ENCODE peak calls at places on chromosomes 4 and X, in nine cellular contexts. One of them, this sample, is unnamed.
A peak's percentile ranks its signal among the peaks of the same experiment; 100 is the strongest.

GRCh38 chr4:3302786-3303444 is 10.1 kb downstream of the RGS12 start:
- DNase-seq in GM04504: no peak
- DNase-seq in stimulated activated CD8-positive, alpha-beta memory T cell treated with anti-CD3 and anti-CD28 coated beads, Interleukin-4, amount 100 ng/mL, for 1 hour: no peak
- DNase-seq in HFFc6: no peak
- DNase-seq in pancreas: peak; percentile 8
- DNase-seq in lower leg skin: no peak
- DNase-seq in GM18507: no peak
- DNase-seq in NCI-H2171: no peak
- DNase-seq in GM23338: no peak
- DNase-seq in this sample: no peak

GRCh38 chr4:174254613-174255012 is 28.9 kb downstream of the FBXO8 start:
- DNase-seq in GM04504: no peak
- DNase-seq in stimulated activated CD8-positive, alpha-beta memory T cell treated with anti-CD3 and anti-CD28 coated beads, Interleukin-4, amount 100 ng/mL, for 1 hour: no peak
- DNase-seq in HFFc6: no peak
- DNase-seq in pancreas: no peak
- DNase-seq in lower leg skin: no peak
- DNase-seq in GM18507: no peak
- DNase-seq in NCI-H2171: no peak
- DNase-seq in GM23338: no peak
- DNase-seq in this sample: no peak

GRCh38 chrX:44733931-44734330 is 109.9 kb upstream of the DUSP21 start:
- DNase-seq in GM04504: no peak
- DNase-seq in stimulated activated CD8-positive, alpha-beta memory T cell treated with anti-CD3 and anti-CD28 coated beads, Interleukin-4, amount 100 ng/mL, for 1 hour: no peak
- DNase-seq in HFFc6: no peak
- DNase-seq in pancreas: no peak
- DNase-seq in lower leg skin: no peak
- DNase-seq in GM18507: no peak
- DNase-seq in NCI-H2171: no peak
- DNase-seq in GM23338: no peak
- DNase-seq in this sample: no peak

GRCh38 chr4:186067757-186068385 is 1.1 kb upstream of the TLR3 start:
- DNase-seq in GM04504: peak; percentile 10
- DNase-seq in stimulated activated CD8-positive, alpha-beta memory T cell treated with anti-CD3 and anti-CD28 coated beads, Interleukin-4, amount 100 ng/mL, for 1 hour: no peak
- DNase-seq in HFFc6: peak; percentile 45
- DNase-seq in pancreas: peak; percentile 84
- DNase-seq in lower leg skin: peak; percentile 43
- DNase-seq in GM18507: no peak
- DNase-seq in NCI-H2171: no peak
- DNase-seq in GM23338: peak; percentile 62
- DNase-seq in this sample: peak; percentile 86

GRCh38 chrX:32483534-32484136 is 727.7 kb downstream of the DMD start:
- DNase-seq in GM04504: no peak
- DNase-seq in stimulated activated CD8-positive, alpha-beta memory T cell treated with anti-CD3 and anti-CD28 coated beads, Interleukin-4, amount 100 ng/mL, for 1 hour: no peak
- DNase-seq in HFFc6: no peak
- DNase-seq in pancreas: no peak
- DNase-seq in lower leg skin: no peak
- DNase-seq in GM18507: no peak
- DNase-seq in NCI-H2171: no peak
- DNase-seq in GM23338: peak; percentile 56
- DNase-seq in this sample: no peak

GRCh38 chr4:54318904-54319303 is 89.8 kb downstream of the PDGFRA start:
- DNase-seq in GM04504: peak; percentile 7
- DNase-seq in stimulated activated CD8-positive, alpha-beta memory T cell treated with anti-CD3 and anti-CD28 coated beads, Interleukin-4, amount 100 ng/mL, for 1 hour: no peak
- DNase-seq in HFFc6: peak; percentile 16
- DNase-seq in pancreas: no peak
- DNase-seq in lower leg skin: no peak
- DNase-seq in GM18507: peak; percentile 26
- DNase-seq in NCI-H2171: no peak
- DNase-seq in GM23338: peak; percentile 84
- DNase-seq in this sample: peak; percentile 57

GRCh38 chrX:53882331-53882730 is 161.9 kb downstream of the PHF8 start:
- DNase-seq in GM04504: no peak
- DNase-seq in stimulated activated CD8-positive, alpha-beta memory T cell treated with anti-CD3 and anti-CD28 coated beads, Interleukin-4, amount 100 ng/mL, for 1 hour: no peak
- DNase-seq in HFFc6: peak; percentile 0
- DNase-seq in pancreas: peak; percentile 63
- DNase-seq in lower leg skin: no peak
- DNase-seq in GM18507: no peak
- DNase-seq in NCI-H2171: no peak
- DNase-seq in GM23338: no peak
- DNase-seq in this sample: peak; percentile 65

GRCh38 chr4:147157860-147158701 is 212.4 kb upstream of the TTC29 start:
- DNase-seq in GM04504: no peak
- DNase-seq in stimulated activated CD8-positive, alpha-beta memory T cell treated with anti-CD3 and anti-CD28 coated beads, Interleukin-4, amount 100 ng/mL, for 1 hour: no peak
- DNase-seq in HFFc6: no peak
- DNase-seq in pancreas: no peak
- DNase-seq in lower leg skin: no peak
- DNase-seq in GM18507: no peak
- DNase-seq in NCI-H2171: no peak
- DNase-seq in GM23338: peak; percentile 77
- DNase-seq in this sample: peak; percentile 79

GRCh38 chr4:44583393-44583792 is 68.0 kb downstream of the YIPF7 start:
- DNase-seq in GM04504: no peak
- DNase-seq in stimulated activated CD8-positive, alpha-beta memory T cell treated with anti-CD3 and anti-CD28 coated beads, Interleukin-4, amount 100 ng/mL, for 1 hour: no peak
- DNase-seq in HFFc6: no peak
- DNase-seq in pancreas: no peak
- DNase-seq in lower leg skin: no peak
- DNase-seq in GM18507: no peak
- DNase-seq in NCI-H2171: no peak
- DNase-seq in GM23338: peak; percentile 62
- DNase-seq in this sample: no peak

GRCh38 chr4:14787894-14788293 is 214.4 kb upstream of the CPEB2 start:
- DNase-seq in GM04504: no peak
- DNase-seq in stimulated activated CD8-positive, alpha-beta memory T cell treated with anti-CD3 and anti-CD28 coated beads, Interleukin-4, amount 100 ng/mL, for 1 hour: no peak
- DNase-seq in HFFc6: no peak
- DNase-seq in pancreas: peak; percentile 15
- DNase-seq in lower leg skin: no peak
- DNase-seq in GM18507: no peak
- DNase-seq in NCI-H2171: no peak
- DNase-seq in GM23338: peak; percentile 65
- DNase-seq in this sample: no peak

This sample was measured in left kidney.